ENCODE peak calls at places on chromosomes 3 and 15, in eight cellular contexts. L is colonic mucosa, P is cardiac muscle cell, V is neural progenitor cell, F is A549, I is OCI-LY7, U is astrocyte, B is transverse colon. Q is an unnamed sample.

GRCh38 chr15:80587816-80588456 is 107.2 kb upstream of the ABHD17C start:
- DNase-seq in L (no peak), P (no peak), V (no peak), F (no peak), I (no peak), U (peak), B (no peak), Q (no peak)

GRCh38 chr3:24160424-24160823 is 215.3 kb downstream of the NR1D2 start:
- DNase-seq in L (no peak), P (peak), V (peak), F (no peak), I (no peak), U (peak), B (no peak), Q (no peak)

GRCh38 chr3:71646971-71647370 is 63.4 kb upstream of the FOXP1 start:
- DNase-seq in L (no peak), P (peak), V (no peak), F (no peak), I (no peak), U (peak), B (no peak), Q (no peak)

GRCh38 chr3:44323341-44323955 is 15.1 kb upstream of the TCAIM start:
- DNase-seq in L (peak), P (peak), V (peak), F (peak), I (peak), U (peak), B (peak), Q (peak)

GRCh38 chr3:69983546-69984265 is 15.8 kb upstream of the SAMMSON start:
- DNase-seq in L (no peak), P (no peak), V (no peak), F (no peak), I (no peak), U (no peak), B (no peak), Q (no peak)

GRCh38 chr15:89002281-89002761 is 85.9 kb upstream of the ABHD2 start:
- DNase-seq in L (no peak), P (peak), V (no peak), F (peak), I (no peak), U (peak), B (peak), Q (no peak)

GRCh38 chr3:174812172-174812862 is 46.8 kb upstream of the NAALADL2 start:
- DNase-seq in L (no peak), P (no peak), V (no peak), F (no peak), I (no peak), U (no peak), B (no peak), Q (no peak)

GRCh38 chr15:100914876-100915275 is 4.3 kb upstream of the LRRK1 start:
- DNase-seq in L (no peak), P (peak), V (peak), F (no peak), I (no peak), U (no peak), B (no peak), Q (no peak)

GRCh38 chr3:188331166-188331565 is 177.2 kb downstream of the LPP start:
- DNase-seq in L (no peak), P (no peak), V (no peak), F (no peak), I (no peak), U (no peak), B (no peak), Q (no peak)

GRCh38 chr3:15800780-15801179 is 3.0 kb upstream of the ANKRD28 start:
- DNase-seq in L (no peak), P (no peak), V (no peak), F (no peak), I (no peak), U (no peak), B (no peak), Q (no peak)

GRCh38 chr15:54962637-54963036 is 234.1 kb downstream of the RSL24D1 start:
- DNase-seq in L (no peak), P (no peak), V (no peak), F (no peak), I (no peak), U (no peak), B (no peak), Q (no peak)

GRCh38 chr3:195036203-195037016 is 234.5 kb downstream of the XXYLT1 start:
- DNase-seq in L (no peak), P (no peak), V (no peak), F (no peak), I (no peak), U (no peak), B (no peak), Q (no peak)

GRCh38 chr15:92082217-92082843 is 228.8 kb downstream of the SLCO3A1 start:
- DNase-seq in L (peak), P (peak), V (peak), F (peak), I (peak), U (peak), B (peak), Q (peak)

GRCh38 chr3:11718582-11719405 is 75.1 kb upstream of the VGLL4 start:
- DNase-seq in L (peak), P (peak), V (peak), F (peak), I (peak), U (peak), B (peak), Q (peak)

GRCh38 chr15:39400002-39400401 is 180.9 kb upstream of the THBS1 start:
- DNase-seq in L (no peak), P (no peak), V (no peak), F (no peak), I (no peak), U (no peak), B (no peak), Q (no peak)

GRCh38 chr3:137282871-137283270 is 325.1 kb downstream of the IL20RB start:
- DNase-seq in L (no peak), P (no peak), V (no peak), F (no peak), I (no peak), U (no peak), B (no peak), Q (no peak)

GRCh38 chr15:52480990-52481389 is 47.7 kb downstream of the MYO5A start:
- DNase-seq in L (no peak), P (no peak), V (no peak), F (no peak), I (peak), U (no peak), B (no peak), Q (no peak)

GRCh38 chr3:24622138-24622537 is 127.5 kb upstream of the THRB start:
- DNase-seq in L (no peak), P (no peak), V (no peak), F (no peak), I (no peak), U (no peak), B (no peak), Q (no peak)

GRCh38 chr3:128466840-128467541 is at the start of gene DNAJB8:
- DNase-seq in L (no peak), P (no peak), V (no peak), F (no peak), I (no peak), U (no peak), B (no peak), Q (no peak)

DNA sequence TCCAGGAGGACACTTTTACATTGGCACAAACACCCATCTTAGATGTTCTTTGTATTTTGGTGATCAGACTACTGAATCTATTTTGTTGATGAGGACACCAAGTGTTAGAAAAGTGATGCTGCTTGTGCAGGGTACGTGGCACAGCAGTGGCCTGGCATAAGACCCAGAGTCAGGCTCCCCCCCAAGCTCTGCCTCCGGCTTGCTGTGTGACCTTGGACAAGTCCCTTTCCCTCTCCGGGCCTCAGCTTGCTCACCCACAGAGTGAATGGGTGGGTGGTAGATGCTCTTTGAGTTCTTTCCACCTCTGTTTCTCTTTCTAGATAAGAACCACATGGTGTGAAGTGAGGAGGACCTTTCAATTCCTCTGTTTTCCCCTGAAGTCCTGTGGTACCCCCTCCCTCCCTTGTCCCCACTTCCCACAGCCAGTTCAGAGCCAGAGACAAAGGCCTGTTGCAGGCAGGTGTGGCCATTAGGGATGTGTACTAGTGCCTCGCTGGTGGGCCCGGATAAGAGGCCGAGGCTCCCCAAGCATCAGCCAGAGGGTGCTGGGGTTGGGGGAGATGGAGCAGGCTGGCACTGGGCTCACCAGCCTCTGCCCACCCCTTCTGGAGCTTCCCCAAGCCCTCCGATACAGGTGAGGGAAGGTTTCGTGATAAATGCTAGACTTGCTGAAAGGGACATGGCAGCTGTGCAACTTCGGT is 43.6 kb downstream of the SMAD6 start:
- DNase-seq in L (no peak), P (no peak), V (no peak), F (no peak), I (no peak), U (no peak), B (no peak), Q (no peak)
- H3K27ac ChIP-seq in L (no peak), P (peak), V (no peak), F (peak), I (no peak), U (no peak), B (no peak), Q (no peak)

GRCh38 chr3:151096697-151097096 is 11.2 kb downstream of the MED12L start:
- DNase-seq in L (no peak), P (peak), V (no peak), F (no peak), I (no peak), U (no peak), B (no peak), Q (no peak)

GRCh38 chr3:151091685-151092352 is 6.4 kb downstream of the MED12L start:
- DNase-seq in L (no peak), P (no peak), V (no peak), F (no peak), I (no peak), U (peak), B (no peak), Q (no peak)

GRCh38 chr3:151093148-151093547 is 7.7 kb downstream of the MED12L start:
- DNase-seq in L (no peak), P (no peak), V (no peak), F (no peak), I (no peak), U (no peak), B (no peak), Q (no peak)

DNA sequence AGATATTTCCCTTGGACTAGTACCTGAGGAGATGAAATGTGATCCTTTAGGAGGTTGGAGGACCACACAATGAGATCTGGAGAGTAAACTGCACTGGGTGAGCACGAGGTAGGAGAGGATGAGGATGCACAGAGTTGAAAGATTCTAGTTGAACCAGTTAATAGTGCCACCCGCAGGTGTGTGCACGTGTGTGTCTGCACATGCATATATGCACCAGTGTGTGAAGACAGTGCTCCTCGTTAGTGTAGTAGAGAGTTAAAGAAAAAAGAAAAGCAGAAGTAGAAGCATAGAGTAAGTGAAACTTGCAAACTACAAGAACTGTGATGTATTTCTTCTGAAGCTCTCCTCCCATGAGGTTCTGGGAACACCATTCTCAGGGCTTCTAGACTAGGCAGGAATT is 8.4 kb downstream of the MED12L start:
- DNase-seq in L (no peak), P (no peak), V (no peak), F (no peak), I (peak), U (no peak), B (no peak), Q (no peak)
- TF ChIP-seq CTCF in L (no peak), P (no peak), V (no peak), F (no peak), I (peak), U (no peak), B (no peak), Q (no peak)

DNA sequence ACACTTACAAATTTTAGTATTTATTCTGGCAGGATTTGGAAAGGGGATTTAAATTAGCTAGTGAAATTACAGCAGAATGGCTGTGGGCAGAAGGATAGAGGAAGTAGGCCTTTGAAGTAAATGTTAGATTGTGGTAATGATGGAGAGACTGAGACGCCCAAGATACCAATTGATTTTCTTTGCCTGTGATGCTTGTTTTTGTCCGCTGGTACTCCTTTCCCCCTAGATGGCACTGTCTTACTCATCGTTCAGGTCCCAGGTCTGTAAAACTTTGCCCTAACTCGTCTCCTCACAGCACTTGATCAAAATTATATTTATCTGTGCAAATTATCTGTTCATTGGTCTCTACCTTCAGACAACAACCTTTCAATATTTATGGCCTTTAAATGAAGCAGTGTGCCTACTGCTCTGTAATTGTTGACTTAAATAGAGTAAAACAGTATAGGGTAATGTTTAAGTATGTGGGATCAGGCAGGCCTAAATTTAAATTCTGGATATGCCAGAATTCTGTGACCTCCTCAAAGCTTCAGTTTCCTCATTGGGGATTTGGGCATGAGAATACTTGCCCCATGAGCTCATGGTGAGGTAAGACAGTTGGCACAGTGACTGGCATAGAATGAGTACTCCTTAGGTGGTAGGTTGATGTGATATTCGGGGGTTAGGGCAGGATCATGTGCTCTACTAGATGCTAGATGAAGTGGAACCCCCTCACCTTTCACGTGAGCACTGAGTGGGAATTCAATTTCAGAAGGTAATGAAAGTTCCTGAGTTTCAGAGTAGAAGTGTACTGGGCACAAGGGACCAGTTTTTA is 14.7 kb downstream of the ARL8B start:
- DNase-seq in L (no peak), P (peak), V (peak), F (peak), I (peak), U (peak), B (no peak), Q (peak)
- H3K27ac ChIP-seq in L (no peak), P (no peak), V (no peak), F (no peak), I (peak), U (no peak), B (no peak), Q (peak)

DNA sequence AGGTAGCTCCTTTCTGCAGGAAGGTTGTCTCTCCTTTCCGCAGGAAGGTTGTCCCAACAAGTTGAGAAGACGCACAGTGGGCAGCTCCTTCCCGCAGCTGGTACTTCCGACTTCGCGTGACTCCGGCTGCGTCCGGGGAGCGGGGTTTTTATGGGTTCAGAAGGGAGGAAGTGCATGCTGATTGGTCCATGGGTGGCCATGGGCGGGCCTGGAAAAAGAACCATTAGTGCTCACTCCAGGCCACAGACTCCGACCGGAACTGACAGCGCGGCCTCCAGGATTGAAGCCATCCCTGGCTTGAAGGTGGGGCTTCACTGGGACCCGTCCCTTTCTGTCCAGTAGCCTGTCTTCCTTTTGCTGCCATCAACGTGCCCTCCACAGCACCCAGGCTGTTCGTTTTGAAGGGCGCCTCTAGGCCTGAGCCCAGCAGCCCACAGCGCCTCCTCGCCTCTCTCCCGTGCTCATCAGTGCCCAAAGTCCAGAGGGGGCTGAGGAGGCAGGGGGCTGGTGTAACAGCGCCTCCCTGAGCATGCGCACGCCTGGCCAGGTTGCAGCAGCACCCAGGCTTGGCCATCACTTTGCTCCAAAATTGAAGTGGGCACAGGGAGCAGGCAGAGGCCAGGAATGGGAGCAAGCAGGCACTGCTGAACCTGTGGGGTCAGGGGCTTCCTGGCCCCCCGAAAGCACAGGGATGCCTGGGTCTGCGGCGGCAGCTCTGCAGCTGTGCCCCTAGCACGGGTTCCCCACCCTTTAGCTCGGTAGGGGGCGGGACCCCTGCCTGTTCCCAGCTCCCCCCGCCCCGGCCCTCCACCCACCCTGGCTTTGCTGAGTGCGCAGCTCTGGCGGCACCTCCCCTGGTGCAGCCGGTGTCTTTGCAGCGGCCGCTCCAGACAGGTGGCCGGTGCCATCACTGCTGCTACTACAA is 330.6 kb upstream of the MCTP2 start:
- DNase-seq in L (no peak), P (no peak), V (no peak), F (no peak), I (no peak), U (no peak), B (no peak), Q (no peak)
- TF ChIP-seq CTCF in L (no peak), P (no peak), V (no peak), F (no peak), I (no peak), U (no peak), B (no peak), Q (no peak)

GRCh38 chr15:48415036-48415886 is 84.0 kb downstream of the DUT start:
- DNase-seq in L (no peak), P (no peak), V (no peak), F (peak), I (no peak), U (peak), B (no peak), Q (peak)

GRCh38 chr15:48416301-48416700 is 85.1 kb downstream of the DUT start:
- DNase-seq in L (no peak), P (no peak), V (no peak), F (no peak), I (no peak), U (no peak), B (no peak), Q (no peak)

GRCh38 chr15:48411971-48412591 is 80.9 kb downstream of the DUT start:
- DNase-seq in L (no peak), P (no peak), V (no peak), F (no peak), I (no peak), U (peak), B (no peak), Q (no peak)

GRCh38 chr15:48414015-48414414 is 82.8 kb downstream of the DUT start:
- DNase-seq in L (no peak), P (no peak), V (no peak), F (no peak), I (no peak), U (peak), B (no peak), Q (no peak)

DNA sequence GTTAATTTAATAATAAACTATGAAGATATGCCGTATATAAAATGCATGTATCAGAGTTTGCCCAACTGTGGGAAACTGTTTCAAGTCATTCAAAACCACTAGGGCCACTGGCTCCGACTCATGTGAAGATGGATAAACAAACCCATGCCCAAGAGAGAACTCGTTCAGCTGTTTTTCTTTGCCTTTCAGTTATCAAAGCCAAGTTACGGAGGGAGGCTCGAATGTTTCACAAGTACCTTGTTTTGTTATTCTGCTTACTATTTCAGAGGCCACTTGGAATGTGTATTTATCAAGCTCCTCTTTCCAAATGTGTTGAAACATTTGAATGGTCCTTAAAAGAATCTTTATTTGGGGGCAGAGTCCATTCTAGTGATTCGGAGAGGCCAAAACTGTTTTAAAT is 82.1 kb downstream of the DUT start:
- DNase-seq in L (no peak), P (no peak), V (no peak), F (no peak), I (no peak), U (peak), B (no peak), Q (no peak)
- H3K27ac ChIP-seq in L (no peak), P (no peak), V (no peak), F (no peak), I (no peak), U (peak), B (no peak), Q (no peak)

GRCh38 chr15:28989239-28989830 is 103.6 kb downstream of the APBA2 start:
- DNase-seq in L (no peak), P (peak), V (peak), F (peak), I (peak), U (no peak), B (no peak), Q (no peak)
- TF ChIP-seq CTCF in L (no peak), P (no peak), V (peak), F (no peak), I (peak), U (peak), B (no peak), Q (no peak)

GRCh38 chr3:86814321-86814720 is 176.6 kb downstream of the VGLL3 start:
- DNase-seq in L (no peak), P (no peak), V (peak), F (no peak), I (no peak), U (no peak), B (no peak), Q (no peak)
- H3K27ac ChIP-seq in L (no peak), P (no peak), V (no peak), F (no peak), I (no peak), U (no peak), B (no peak), Q (no peak)

GRCh38 chr15:65839354-65839901 is 29.9 kb upstream of the RAB11A start:
- DNase-seq in L (no peak), P (no peak), V (no peak), F (no peak), I (no peak), U (no peak), B (no peak), Q (no peak)

GRCh38 chr15:65837301-65838283 is 31.7 kb upstream of the RAB11A start:
- DNase-seq in L (no peak), P (peak), V (no peak), F (no peak), I (no peak), U (no peak), B (no peak), Q (no peak)

GRCh38 chr15:65835452-65835851 is 33.8 kb upstream of the RAB11A start:
- DNase-seq in L (no peak), P (no peak), V (no peak), F (no peak), I (no peak), U (no peak), B (no peak), Q (no peak)

GRCh38 chr15:65834603-65835282 is 34.5 kb upstream of the RAB11A start:
- DNase-seq in L (no peak), P (no peak), V (no peak), F (no peak), I (no peak), U (no peak), B (no peak), Q (no peak)

GRCh38 chr15:65836665-65837064 is 32.6 kb upstream of the RAB11A start:
- DNase-seq in L (no peak), P (no peak), V (peak), F (no peak), I (no peak), U (no peak), B (no peak), Q (no peak)
- TF ChIP-seq CTCF in L (no peak), P (no peak), V (peak), F (peak), I (peak), U (no peak), B (no peak), Q (peak)

Q was measured in RWPE1.